ENCODE peak calls at places on chromosomes 2 and 18, in six cellular contexts. K is lower leg skin, O is endothelial cell, X is foreskin fibroblast, A is AG04449, D is choroid plexus epithelial cell. I is an unnamed sample.

GRCh38 chr2:134225173-134225572 is 28.7 kb upstream of the MGAT5 start:
- DNase-seq in K (no peak), O (no peak), X (no peak), A (no peak), D (no peak), I (no peak)

GRCh38 chr2:37201766-37202165 is 5.5 kb downstream of the CEBPZOS start:
- DNase-seq in K (no peak), O (no peak), X (no peak), A (no peak), D (peak; percentile 31), I (no peak)

GRCh38 chr2:186641807-186642321 is 52.0 kb upstream of the FAM171B start:
- DNase-seq in K (no peak), O (peak; percentile 46), X (peak; percentile 64), A (peak; percentile 40), D (peak; percentile 90), I (peak; percentile 81)

GRCh38 chr18:1408331-1408835 is 503.7 kb downstream of the ADCYAP1 start:
- DNase-seq in K (no peak), O (no peak), X (no peak), A (no peak), D (no peak), I (no peak)

GRCh38 chr2:215670396-215670795 is 234.5 kb upstream of the FN1 start:
- DNase-seq in K (no peak), O (no peak), X (no peak), A (no peak), D (no peak), I (no peak)

GRCh38 chr2:42089340-42089925 is 41.6 kb downstream of the PKDCC start:
- DNase-seq in K (no peak), O (peak; percentile 74), X (no peak), A (no peak), D (peak; percentile 73), I (peak; percentile 66)

GRCh38 chr2:38095996-38096861 is 20.3 kb upstream of the CYP1B1 start:
- DNase-seq in K (no peak), O (no peak), X (peak; percentile 17), A (no peak), D (peak; percentile 60), I (peak; percentile 96)

GRCh38 chr2:67572721-67573485 is 175.8 kb downstream of the ETAA1 start:
- DNase-seq in K (no peak), O (no peak), X (peak; percentile 49), A (no peak), D (peak; percentile 20), I (peak; percentile 89)

GRCh38 chr2:234415706-234416105 is 81.2 kb downstream of the ARL4C start:
- DNase-seq in K (no peak), O (no peak), X (no peak), A (no peak), D (no peak), I (no peak)

GRCh38 chr2:18425186-18425585 is 135.3 kb downstream of the RDH14 start:
- DNase-seq in K (no peak), O (no peak), X (no peak), A (no peak), D (peak; percentile 42), I (peak; percentile 3)

GRCh38 chr2:108825736-108826135 is 39.2 kb downstream of the CCDC138 start:
- DNase-seq in K (no peak), O (no peak), X (no peak), A (no peak), D (no peak), I (no peak)

GRCh38 chr2:170493698-170494097 is 221.4 kb upstream of the SP5 start:
- DNase-seq in K (no peak), O (no peak), X (peak; percentile 6), A (no peak), D (no peak), I (peak; percentile 41)

GRCh38 chr18:46341989-46342525 is 237.9 kb downstream of the HAUS1 start:
- DNase-seq in K (no peak), O (no peak), X (no peak), A (no peak), D (no peak), I (no peak)

GRCh38 chr2:182482511-182482910 is 55.7 kb upstream of the PDE1A start:
- DNase-seq in K (no peak), O (no peak), X (no peak), A (no peak), D (no peak), I (no peak)

GRCh38 chr2:237471457-237472186 is 15.4 kb upstream of the MLPH start:
- DNase-seq in K (no peak), O (peak; percentile 63), X (no peak), A (no peak), D (peak; percentile 80), I (peak; percentile 53)

GRCh38 chr2:63837036-63837594 is 4.6 kb upstream of the UGP2 start:
- DNase-seq in K (no peak), O (no peak), X (no peak), A (no peak), D (no peak), I (no peak)

GRCh38 chr2:198930170-198930569 is 527.6 kb downstream of the SATB2 start:
- DNase-seq in K (no peak), O (no peak), X (no peak), A (no peak), D (no peak), I (peak; percentile 19)

GRCh38 chr18:26003391-26003790 is 87.0 kb downstream of the SS18 start:
- DNase-seq in K (no peak), O (no peak), X (no peak), A (no peak), D (peak; percentile 19), I (peak; percentile 26)

GRCh38 chr18:34039194-34039593 is 185.5 kb downstream of the NOL4 start:
- DNase-seq in K (no peak), O (no peak), X (no peak), A (no peak), D (no peak), I (no peak)

GRCh38 chr2:238286987-238287386 is 1.4 kb downstream of the PER2 start:
- DNase-seq in K (no peak), O (no peak), X (no peak), A (no peak), D (no peak), I (peak; percentile 20)

GRCh38 chr2:111523009-111523408 is 361.0 kb downstream of the ANAPC1 start:
- DNase-seq in K (no peak), O (no peak), X (no peak), A (no peak), D (peak; percentile 11), I (no peak)

GRCh38 chr2:138090330-138090729 is 126.1 kb downstream of the HNMT start:
- DNase-seq in K (no peak), O (peak; percentile 29), X (peak; percentile 25), A (peak; percentile 1), D (peak; percentile 84), I (peak; percentile 71)

GRCh38 chr2:70671059-70671685 is 96.8 kb downstream of the ADD2 start:
- DNase-seq in K (no peak), O (no peak), X (no peak), A (no peak), D (no peak), I (no peak)

GRCh38 chr2:33810046-33810835 is 211.1 kb upstream of the FAM98A start:
- DNase-seq in K (no peak), O (no peak), X (no peak), A (no peak), D (no peak), I (peak; percentile 66)

GRCh38 chr2:74583504-74583903 is 29.0 kb downstream of the DOK1 start:
- DNase-seq in K (no peak), O (no peak), X (no peak), A (no peak), D (peak; percentile 52), I (peak; percentile 44)

GRCh38 chr18:7565677-7566076 is 1.4 kb upstream of the PTPRM start:
- DNase-seq in K (no peak), O (no peak), X (no peak), A (no peak), D (no peak), I (no peak)

GRCh38 chr18:7566587-7567486 is at the start of gene PTPRM:
- DNase-seq in K (peak; percentile 86), O (peak; percentile 90), X (peak; percentile 80), A (no peak), D (peak; percentile 83), I (peak; percentile 79)

GRCh38 chr18:7566244-7566586 is 901 bp upstream of the PTPRM start:
- DNase-seq in K (no peak), O (no peak), X (no peak), A (no peak), D (no peak), I (no peak)

GRCh38 chr18:7567487-7568425 is 640 bp downstream of the PTPRM start:
- DNase-seq in K (peak; percentile 34), O (peak; percentile 47), X (peak; percentile 58), A (no peak), D (peak; percentile 77), I (peak; percentile 53)

GRCh38 chr18:7568426-7568825 is 1.3 kb downstream of the PTPRM start:
- DNase-seq in K (no peak), O (peak; percentile 72), X (peak; percentile 14), A (no peak), D (peak; percentile 37), I (peak; percentile 30)
- TF ChIP-seq CTCF in K (no peak), O (peak; percentile 51), X (peak; percentile 34), A (peak; percentile 62), D (no peak), I (no peak)

DNA sequence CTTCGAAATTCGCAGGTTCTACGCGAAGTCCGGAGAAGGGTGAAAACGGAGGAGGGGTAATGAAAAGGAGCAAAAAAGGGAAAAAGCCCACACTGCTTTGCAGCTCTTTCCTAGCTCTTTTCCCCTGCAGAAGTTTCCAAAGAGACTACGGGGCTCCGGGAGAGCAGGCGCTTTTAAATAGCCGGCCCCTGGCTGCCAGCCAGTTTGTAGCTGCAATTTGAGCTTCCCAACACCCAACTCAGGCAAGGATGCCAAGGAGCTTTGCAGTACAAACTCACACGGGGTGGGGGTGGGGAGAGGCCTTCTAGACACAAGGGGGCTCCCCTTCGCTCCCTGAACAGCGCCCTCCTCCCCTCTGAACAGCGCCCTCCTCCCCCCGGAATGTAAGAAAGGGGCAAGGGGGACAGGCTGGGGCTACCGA is at the start of gene IGFBP5:
- DNase-seq in K (peak; percentile 76), O (no peak), X (peak; percentile 66), A (no peak), D (peak; percentile 94), I (peak; percentile 85)
- TF ChIP-seq CTCF in K (no peak), O (no peak), X (peak; percentile 15), A (peak; percentile 43), D (peak; percentile 46), I (no peak)

GRCh38 chr2:171521361-171522056 is 765 bp upstream of the CYBRD1 start:
- DNase-seq in K (no peak), O (no peak), X (no peak), A (no peak), D (no peak), I (no peak)
- TF ChIP-seq CTCF in K (no peak), O (no peak), X (no peak), A (no peak), D (no peak), I (no peak)

GRCh38 chr2:100236166-100236565 is 86.1 kb downstream of the LONRF2 start:
- DNase-seq in K (no peak), O (no peak), X (no peak), A (no peak), D (no peak), I (no peak)

GRCh38 chr2:100237770-100238169 is 84.5 kb downstream of the LONRF2 start:
- DNase-seq in K (no peak), O (no peak), X (no peak), A (no peak), D (no peak), I (no peak)

GRCh38 chr2:100235581-100235980 is 86.7 kb downstream of the LONRF2 start:
- DNase-seq in K (no peak), O (no peak), X (no peak), A (no peak), D (no peak), I (no peak)

GRCh38 chr2:100238471-100238870 is 83.8 kb downstream of the LONRF2 start:
- DNase-seq in K (no peak), O (no peak), X (no peak), A (no peak), D (no peak), I (no peak)

GRCh38 chr2:100237046-100237615 is 85.2 kb downstream of the LONRF2 start:
- DNase-seq in K (no peak), O (no peak), X (no peak), A (no peak), D (peak; percentile 20), I (no peak)
- TF ChIP-seq CTCF in K (no peak), O (no peak), X (no peak), A (no peak), D (peak; percentile 29), I (no peak)